ENCODE peak calls at places on chromosome 1, in five cellular contexts. Q is amniotic stem cell; V is effector memory CD4-positive, alpha-beta T cell; X is K562; K is skeletal muscle cell. E is an unnamed sample.

GRCh38 chr1:109275706-109276345 is 7.1 kb downstream of the PSRC1 start:
- DNase-seq in V (no peak), Q (no peak), X (peak), K (no peak), E (no peak)

GRCh38 chr1:26234644-26235384 is 814 bp downstream of the CEP85 start:
- DNase-seq in V (no peak), Q (no peak), K (no peak), X (peak), E (no peak)

GRCh38 chr1:160359559-160360226 is 7.2 kb upstream of the NHLH1 start:
- DNase-seq in V (no peak), Q (no peak), X (no peak), K (no peak), E (no peak)

GRCh38 chr1:206854401-206855129 is 10.9 kb upstream of the IL20 start:
- DNase-seq in X (no peak), K (no peak), Q (no peak), V (no peak), E (no peak)

GRCh38 chr1:207619833-207620572 is 24.9 kb upstream of the CR1L start:
- DNase-seq in V (no peak), Q (peak), X (peak), K (peak), E (no peak)

GRCh38 chr1:107821340-107821739 is 143.6 kb downstream of the VAV3 start:
- DNase-seq in V (no peak), X (no peak), K (no peak), Q (no peak), E (no peak)

GRCh38 chr1:197356723-197357533 is 88.9 kb downstream of the CRB1 start:
- DNase-seq in X (peak), Q (peak), V (no peak), K (peak), E (peak)

GRCh38 chr1:110953031-110953430 is 10.7 kb downstream of the LRIF1 start:
- DNase-seq in K (no peak), V (no peak), Q (no peak), X (no peak), E (no peak)

GRCh38 chr1:167136191-167136614 is 42.3 kb downstream of the STYXL2 start:
- DNase-seq in X (no peak), K (peak), Q (no peak), V (no peak), E (no peak)

GRCh38 chr1:245128381-245128780 is 26.4 kb upstream of the KIF26B start:
- DNase-seq in V (no peak), X (no peak), Q (no peak), K (no peak), E (no peak)

GRCh38 chr1:30008998-30009657 is 714.3 kb downstream of the MATN1 start:
- DNase-seq in K (no peak), X (no peak), Q (no peak), V (no peak), E (peak)

GRCh38 chr1:29597861-29598260 is 361.5 kb downstream of the PTPRU start:
- DNase-seq in K (no peak), V (no peak), Q (no peak), X (no peak), E (no peak)

GRCh38 chr1:19974822-19975416 is 4.5 kb downstream of the PLA2G2A start:
- DNase-seq in K (peak), Q (no peak), X (peak), V (no peak), E (peak)

GRCh38 chr1:85330711-85331290 is 54.4 kb upstream of the BCL10 start:
- DNase-seq in X (no peak), V (no peak), Q (peak), K (peak), E (no peak)

GRCh38 chr1:23650344-23650990 is 41.1 kb upstream of the RPL11 start:
- DNase-seq in Q (no peak), X (no peak), K (no peak), V (no peak), E (no peak)

GRCh38 chr1:66380452-66381212 is 153.3 kb upstream of the SGIP1 start:
- DNase-seq in K (peak), V (no peak), X (no peak), Q (no peak), E (no peak)

GRCh38 chr1:203870256-203870655 is 8.9 kb downstream of the SNRPE start:
- DNase-seq in Q (no peak), X (no peak), V (no peak), K (peak), E (no peak)

GRCh38 chr1:43044572-43045361 is 86.1 kb upstream of the SLC2A1 start:
- DNase-seq in V (no peak), X (peak), Q (no peak), K (no peak), E (no peak)